ENCODE peak calls at places on chromosomes 11 and 22, in eight cellular contexts. L is activated T-helper 1 cell treated with anti-CD3 and anti-CD28 coated beads, Interleukin-12 subunit alpha, Interleukin-12 subunit beta, Interleukin-2, Interleukin-4 antibody, amounts not matched to agents 30 ng/mL and 10 ng/mL and 1 ng/mL, durations not matched to agents 14 hours and 24 hours and 36 hours; K is PC-3; E is NCI-H510A treated with DMSO at 0.1 percent for 48 hours; T is activated CD4-positive, alpha-beta T cell treated with anti-CD3 and anti-CD28 coated beads, Interleukin-2, amount 10 ng/mL, durations not matched to agents 7 days and 5 days; N is A549; P is T-helper 1 cell; Z is OCI-LY7. X is an unnamed sample.

GRCh38 chr22:30884211-30885000 is 84.2 kb downstream of the MORC2 start:
- DNase-seq in P (no peak), T (no peak), N (no peak), Z (no peak), K (no peak), L (no peak), E (no peak), X (no peak)

GRCh38 chr11:33899383-33900037 is 7.6 kb upstream of the LMO2 start:
- DNase-seq in E (no peak), T (no peak), P (no peak), L (no peak), K (peak; percentile 80), N (peak; percentile 31), Z (no peak), X (no peak)

GRCh38 chr22:31947296-31947695 is 3.0 kb downstream of the YWHAH start:
- DNase-seq in Z (peak; percentile 71), K (no peak), E (peak; percentile 11), L (peak; percentile 15), P (no peak), T (peak; percentile 67), N (peak; percentile 43), X (peak; percentile 17)

GRCh38 chr11:74465291-74465708 is 2.0 kb downstream of the KCNE3 start:
- DNase-seq in L (no peak), N (peak; percentile 36), T (no peak), E (no peak), P (no peak), Z (no peak), K (peak; percentile 68), X (no peak)

GRCh38 chr11:1931326-1931725 is 11.8 kb downstream of the TNNT3 start:
- DNase-seq in N (no peak), K (no peak), Z (no peak), T (no peak), E (no peak), P (no peak), L (no peak), X (no peak)

GRCh38 chr11:72352859-72353551 is 81.3 kb downstream of the CLPB start:
- DNase-seq in P (no peak), K (no peak), E (no peak), L (no peak), T (no peak), Z (no peak), N (peak; percentile 10), X (no peak)

GRCh38 chr11:36478700-36479329 is 31.3 kb downstream of the TRAF6 start:
- DNase-seq in P (peak; percentile 19), Z (peak; percentile 62), N (peak; percentile 60), T (peak; percentile 51), E (peak; percentile 54), L (peak; percentile 14), K (peak; percentile 76), X (peak; percentile 27)

GRCh38 chr22:44765571-44766285 is 13.4 kb downstream of the ARHGAP8 start:
- DNase-seq in Z (no peak), K (no peak), E (no peak), N (no peak), L (no peak), T (no peak), P (no peak), X (no peak)

GRCh38 chr11:86668929-86669328 is 3.5 kb downstream of the ME3 start:
- DNase-seq in P (no peak), N (peak; percentile 44), L (no peak), K (no peak), T (no peak), E (no peak), Z (no peak), X (no peak)

GRCh38 chr11:102456381-102456780 is 3.8 kb upstream of the TMEM123 start:
- DNase-seq in L (no peak), K (no peak), E (no peak), P (no peak), N (no peak), T (no peak), Z (no peak), X (no peak)

GRCh38 chr11:1050581-1051355 is 14.2 kb upstream of the MUC6 start:
- DNase-seq in L (peak; percentile 63), Z (peak; percentile 79), P (peak; percentile 49), N (peak; percentile 79), E (peak; percentile 54), T (peak; percentile 67), K (peak; percentile 87), X (peak; percentile 67)

GRCh38 chr11:128299132-128299726 is 288.1 kb downstream of the ETS1 start:
- DNase-seq in P (no peak), Z (no peak), T (no peak), L (no peak), E (peak; percentile 77), N (no peak), K (no peak), X (no peak)

GRCh38 chr22:17891427-17892167 is 117.3 kb upstream of the BID start:
- DNase-seq in P (no peak), Z (no peak), T (no peak), E (peak; percentile 5), K (no peak), L (no peak), N (no peak), X (no peak)

GRCh38 chr22:48376428-48376827 is 1451.2 kb downstream of the BRD1 start:
- DNase-seq in K (no peak), N (no peak), Z (no peak), P (no peak), T (no peak), E (no peak), L (no peak), X (no peak)

GRCh38 chr11:117771197-117771596 is 25.8 kb downstream of the DSCAML1 start:
- DNase-seq in E (no peak), P (no peak), Z (no peak), T (no peak), N (no peak), K (no peak), L (no peak), X (no peak)

GRCh38 chr11:31974737-31975136 is 116.1 kb upstream of the RCN1 start:
- DNase-seq in L (no peak), K (peak; percentile 95), Z (no peak), E (no peak), T (no peak), P (no peak), N (peak; percentile 48), X (no peak)

GRCh38 chr11:99015634-99016454 is 4.9 kb upstream of the CNTN5 start:
- DNase-seq in L (no peak), P (no peak), Z (peak; percentile 58), T (peak; percentile 20), K (peak; percentile 74), E (peak; percentile 60), N (peak; percentile 39), X (no peak)

GRCh38 chr11:9494316-9494715 is 33.5 kb downstream of the ZNF143 start:
- DNase-seq in L (no peak), N (no peak), K (no peak), E (no peak), P (no peak), T (no peak), Z (no peak), X (no peak)

GRCh38 chr11:108405706-108406105 is 61.6 kb downstream of the C11orf65 start:
- DNase-seq in N (no peak), K (peak; percentile 32), E (no peak), P (no peak), Z (no peak), T (no peak), L (no peak), X (no peak)

GRCh38 chr11:114135737-114136151 is 76.2 kb downstream of the ZBTB16 start:
- DNase-seq in E (no peak), L (no peak), T (no peak), K (no peak), P (no peak), N (no peak), Z (no peak), X (no peak)

GRCh38 chr22:49266561-49267519 is 560.8 kb downstream of the BRD1 start:
- DNase-seq in N (no peak), E (peak; percentile 13), K (no peak), P (no peak), L (no peak), T (no peak), Z (no peak), X (no peak)

GRCh38 chr11:28105869-28106268 is 2.1 kb downstream of the KIF18A start:
- DNase-seq in L (no peak), P (no peak), T (no peak), E (no peak), N (peak; percentile 52), Z (peak; percentile 34), K (no peak), X (no peak)

GRCh38 chr22:36056980-36057379 is 28.4 kb upstream of the RBFOX2 start:
- DNase-seq in N (no peak), L (no peak), K (peak; percentile 41), Z (no peak), T (no peak), P (no peak), E (no peak), X (no peak)

GRCh38 chr11:96794152-96794551 is 404.3 kb downstream of the JRKL start:
- DNase-seq in E (no peak), K (peak; percentile 33), P (no peak), T (no peak), N (no peak), Z (no peak), L (no peak), X (no peak)

GRCh38 chr11:133810766-133811165 is 34.5 kb downstream of the SPATA19 start:
- DNase-seq in E (no peak), Z (no peak), P (no peak), T (no peak), K (no peak), L (no peak), N (no peak), X (no peak)

GRCh38 chr11:36391062-36391461 is 95.0 kb downstream of the PRR5L start:
- DNase-seq in T (no peak), P (no peak), L (no peak), E (no peak), Z (peak; percentile 22), K (no peak), N (no peak), X (no peak)

GRCh38 chr11:58592760-58593472 is 14.1 kb downstream of the ZFP91 start:
- DNase-seq in K (peak; percentile 24), T (no peak), E (peak; percentile 84), Z (no peak), L (no peak), N (no peak), P (no peak), X (no peak)

GRCh38 chr11:62458212-62459002 is 39.6 kb downstream of the SCGB1A1 start:
- DNase-seq in L (no peak), T (no peak), E (no peak), K (no peak), Z (no peak), P (no peak), N (peak; percentile 16), X (no peak)

GRCh38 chr11:132147464-132147863 is 777.0 kb downstream of the NTM start:
- DNase-seq in E (no peak), P (no peak), Z (no peak), T (no peak), K (no peak), L (no peak), N (no peak), X (no peak)

GRCh38 chr22:46368871-46369715 is 33.6 kb downstream of the TRMU start:
- DNase-seq in E (no peak), P (no peak), L (no peak), N (no peak), Z (no peak), T (no peak), K (no peak), X (no peak)

GRCh38 chr11:47083913-47084312 is 92.8 kb downstream of the ARFGAP2 start:
- DNase-seq in L (no peak), P (no peak), E (no peak), K (peak; percentile 73), T (no peak), Z (no peak), N (peak; percentile 13), X (no peak)

GRCh38 chr11:36402568-36403181 is 106.6 kb downstream of the PRR5L start:
- DNase-seq in K (no peak), T (no peak), P (no peak), Z (no peak), L (no peak), E (no peak), N (no peak), X (no peak)

GRCh38 chr11:122813176-122813917 is 25.0 kb upstream of the CRTAM start:
- DNase-seq in N (no peak), K (no peak), T (no peak), L (no peak), Z (no peak), P (no peak), E (no peak), X (no peak)

GRCh38 chr11:105670811-105671210 is 60.9 kb downstream of the GRIA4 start:
- DNase-seq in L (no peak), K (peak; percentile 31), P (no peak), Z (no peak), N (no peak), T (no peak), E (no peak), X (no peak)

X was measured in DND-41.